ENCODE peak calls at places on chromosomes 11 and 22, in nine cellular contexts. S is posterior cingulate gyrus; M is BJ; V is progenitor cell of endocrine pancreas; O is stimulated activated CD4-positive, alpha-beta T cell treated with anti-CD3 and anti-CD28 coated beads, Interleukin-4, amount 100 ng/mL, for 1 hour; Y is tibial nerve; F is stimulated activated CD8-positive, alpha-beta memory T cell treated with anti-CD3 and anti-CD28 coated beads, Interleukin-4, amount 100 ng/mL, for 1 hour; G is type B pancreatic cell; A is CD4-positive, CD25-positive, alpha-beta regulatory T cell. L is an unnamed sample.

GRCh38 chr11:110173775-110174644 is 80.8 kb downstream of the ZC3H12C start:
- DNase-seq in M (no peak), Y (peak; percentile 61), S (peak; percentile 74), V (peak; percentile 52), F (peak; percentile 30), O (peak; percentile 65), A (peak; percentile 64), G (no peak), L (peak; percentile 14)

GRCh38 chr11:83724704-83725114 is 438.5 kb upstream of the CCDC90B start:
- DNase-seq in G (no peak), S (no peak), M (no peak), A (no peak), V (no peak), Y (no peak), F (no peak), O (no peak), L (no peak)

GRCh38 chr11:114187173-114187572 is 109.0 kb upstream of the NNMT start:
- DNase-seq in V (no peak), O (no peak), A (no peak), S (no peak), M (no peak), G (no peak), Y (no peak), F (no peak), L (no peak)

GRCh38 chr11:10650166-10650565 is 43.4 kb downstream of the IRAG1 start:
- DNase-seq in V (no peak), G (no peak), M (no peak), S (no peak), A (no peak), F (no peak), O (no peak), Y (no peak), L (no peak)

GRCh38 chr22:27880778-27881394 is 38.2 kb downstream of the PITPNB start:
- DNase-seq in M (peak; percentile 45), A (peak; percentile 70), S (peak; percentile 45), Y (no peak), V (no peak), O (no peak), F (no peak), G (no peak), L (peak; percentile 63)

GRCh38 chr11:57249384-57250319 is 12.6 kb upstream of the APLNR start:
- DNase-seq in M (no peak), F (peak; percentile 5), O (peak; percentile 54), G (no peak), V (peak; percentile 48), A (peak; percentile 39), Y (peak; percentile 50), S (peak; percentile 65), L (peak; percentile 41)

GRCh38 chr11:92411431-92411830 is 186.8 kb downstream of the FAT3 start:
- DNase-seq in S (no peak), V (no peak), F (no peak), O (no peak), A (no peak), M (no peak), G (no peak), Y (no peak), L (no peak)

GRCh38 chr22:46250783-46251125 is 661 bp upstream of the CDPF1 start:
- DNase-seq in A (no peak), F (no peak), M (no peak), O (peak; percentile 12), G (no peak), Y (no peak), V (no peak), S (no peak), L (no peak)

GRCh38 chr11:32100495-32100894 is 9.6 kb downstream of the RCN1 start:
- DNase-seq in M (no peak), A (no peak), F (no peak), G (no peak), V (no peak), S (no peak), O (no peak), Y (no peak), L (no peak)

GRCh38 chr11:69370984-69371709 is 77.2 kb downstream of the MYEOV start:
- DNase-seq in V (peak; percentile 2), G (no peak), F (no peak), Y (no peak), S (no peak), A (no peak), O (no peak), M (no peak), L (no peak)

GRCh38 chr11:70381872-70382842 is 16.2 kb upstream of the CTTN start:
- DNase-seq in F (no peak), M (peak; percentile 58), Y (no peak), V (no peak), A (no peak), G (no peak), S (no peak), O (no peak), L (no peak)

GRCh38 chr11:43825217-43825816 is 55.3 kb upstream of the ALKBH3 start:
- DNase-seq in G (no peak), V (no peak), F (no peak), S (no peak), O (no peak), M (no peak), Y (no peak), A (peak; percentile 23), L (peak; percentile 40)

GRCh38 chr11:2400761-2401435 is 348 bp downstream of the TSSC4 start:
- DNase-seq in G (no peak), V (no peak), A (no peak), F (no peak), O (no peak), S (no peak), M (no peak), Y (no peak), L (no peak)

GRCh38 chr22:36234919-36235318 is 4.4 kb downstream of the APOL2 start:
- DNase-seq in S (no peak), O (no peak), V (no peak), A (no peak), F (no peak), M (no peak), G (no peak), Y (no peak), L (no peak)